ENCODE peak calls at places on chromosome 21, in seven cellular contexts. O is islet precursor cell; W is SJSA1; I is CD8-positive, alpha-beta memory T cell; X is H54; E is OCI-LY7; L is neural progenitor cell. F is an unnamed sample.

GRCh38 chr21:43778469-43779335 is 2.6 kb upstream of the CSTB start:
- DNase-seq in O (no peak), W (no peak), I (no peak), X (peak; percentile 91), E (no peak), L (no peak), F (no peak)

GRCh38 chr21:25809013-25809412 is 74.2 kb downstream of the GABPA start:
- DNase-seq in O (no peak), W (no peak), I (no peak), X (peak; percentile 25), E (no peak), L (no peak), F (no peak)

GRCh38 chr21:46150491-46151121 is 4.8 kb downstream of the FTCD start:
- DNase-seq in O (peak; percentile 53), W (no peak), I (no peak), X (no peak), E (no peak), L (no peak), F (peak; percentile 58)

GRCh38 chr21:42221581-42222345 is 2.8 kb downstream of the ABCG1 start:
- DNase-seq in O (no peak), W (peak; percentile 93), I (no peak), X (no peak), E (no peak), L (no peak), F (no peak)

GRCh38 chr21:41648591-41649031 is 118.2 kb downstream of the RIPK4 start:
- DNase-seq in O (no peak), W (peak; percentile 38), I (no peak), X (peak; percentile 43), E (no peak), L (no peak), F (no peak)

GRCh38 chr21:35924714-35925301 is 135.5 kb downstream of the SETD4 start:
- DNase-seq in O (peak; percentile 67), W (no peak), I (no peak), X (peak; percentile 69), E (no peak), L (no peak), F (no peak)

GRCh38 chr21:45415188-45415942 is 10.4 kb downstream of the COL18A1 start:
- DNase-seq in O (no peak), W (no peak), I (no peak), X (no peak), E (no peak), L (no peak), F (no peak)

GRCh38 chr21:44737706-44738354 is 26.5 kb upstream of the TSPEAR start:
- DNase-seq in O (no peak), W (no peak), I (no peak), X (no peak), E (no peak), L (peak; percentile 39), F (no peak)

GRCh38 chr21:37374026-37374425 is 7.5 kb downstream of the DYRK1A start:
- DNase-seq in O (no peak), W (peak; percentile 59), I (no peak), X (no peak), E (no peak), L (no peak), F (no peak)

F was measured in right lobe of liver.